ENCODE peak calls at places on chromosomes 4 and X, in ten cellular contexts. J, K, W, S, F, L, Z, E, C and R are unnamed samples. For H3K4me1 and H3K36me3, the result is how much of the 10 kb centered on the place peaks cover.

GRCh38 chr4:144599621-144600020 is 46.3 kb upstream of the HHIP start:
- DNase-seq in J (no peak), F (no peak), L (no peak), W (no peak), E (no peak), C (no peak), K (no peak), Z (no peak), S (no peak), R (no peak)

GRCh38 chrX:134734343-134735001 is 76.2 kb upstream of the PLAC1 start:
- DNase-seq in C (no peak), W (no peak), K (no peak), S (no peak), F (no peak), L (peak), Z (no peak), J (peak), E (no peak), R (no peak)

GRCh38 chr4:137519406-137519805 is 12.9 kb downstream of the PCDH18 start:
- DNase-seq in Z (no peak), E (no peak), F (no peak), W (no peak), L (no peak), C (no peak), K (no peak), J (no peak), S (no peak), R (no peak)

GRCh38 chr4:147160908-147161513 is 215.3 kb upstream of the TTC29 start:
- DNase-seq in F (no peak), J (peak), L (peak), Z (no peak), E (no peak), S (no peak), C (no peak), K (peak), W (no peak), R (peak)

GRCh38 chrX:69055193-69055592 is 110.1 kb downstream of the PJA1 start:
- DNase-seq in J (no peak), E (no peak), W (peak), Z (no peak), K (no peak), F (no peak), L (no peak), S (no peak), C (no peak), R (no peak)

GRCh38 chr4:714087-714486 is 8.5 kb downstream of the PCGF3 start:
- DNase-seq in L (no peak), J (no peak), S (no peak), C (no peak), F (no peak), K (no peak), E (no peak), W (no peak), Z (no peak), R (no peak)

GRCh38 chr4:20723019-20723418 is 22.8 kb downstream of the PACRGL start:
- DNase-seq in C (no peak), Z (no peak), F (no peak), J (no peak), L (no peak), K (no peak), W (no peak), E (no peak), S (no peak), R (no peak)

GRCh38 chr4:156182269-156182668 is 228.6 kb upstream of the CTSO start:
- DNase-seq in S (no peak), C (no peak), L (no peak), E (no peak), K (no peak), Z (no peak), F (no peak), W (no peak), J (no peak), R (no peak)

GRCh38 chr4:1952719-1953118 is 56.1 kb downstream of the NELFA start:
- DNase-seq in S (no peak), E (no peak), Z (no peak), K (no peak), F (no peak), J (no peak), L (no peak), C (no peak), W (no peak), R (no peak)

GRCh38 chr4:133921280-133922195 is 280.1 kb downstream of the PABPC4L start:
- DNase-seq in E (no peak), W (no peak), F (no peak), Z (no peak), S (no peak), K (no peak), J (no peak), C (no peak), L (no peak), R (no peak)

GRCh38 chrX:18012974-18013373 is 151.9 kb upstream of the RAI2 start:
- DNase-seq in L (no peak), E (no peak), F (no peak), Z (no peak), S (no peak), C (no peak), W (no peak), K (no peak), J (no peak), R (no peak)

GRCh38 chrX:110734894-110735541 is 60.6 kb downstream of the CHRDL1 start:
- DNase-seq in J (no peak), C (no peak), S (no peak), K (no peak), E (no peak), L (no peak), W (no peak), Z (no peak), F (no peak), R (no peak)

GRCh38 chrX:120452131-120452530 is 17.0 kb downstream of the LAMP2 start:
- DNase-seq in K (no peak), J (peak), F (no peak), E (no peak), Z (no peak), L (peak), C (no peak), W (no peak), S (no peak), R (no peak)

GRCh38 chr4:41072021-41072777 is 142.1 kb downstream of the APBB2 start:
- DNase-seq in C (no peak), J (no peak), S (no peak), E (no peak), W (no peak), L (no peak), K (no peak), F (no peak), Z (no peak), R (no peak)

GRCh38 chrX:128884430-128884829 is 638.9 kb downstream of the SMARCA1 start:
- DNase-seq in J (no peak), W (no peak), K (no peak), E (no peak), L (no peak), C (no peak), F (no peak), Z (no peak), S (no peak), R (no peak)

GRCh38 chr4:117770269-117771087 is 263.8 kb upstream of the NDST3 start:
- DNase-seq in L (no peak), J (no peak), W (no peak), C (no peak), S (no peak), K (no peak), E (no peak), Z (no peak), F (no peak), R (no peak)

GRCh38 chr4:36317731-36318130 is 36.3 kb downstream of the DTHD1 start:
- DNase-seq in F (no peak), L (no peak), J (no peak), Z (no peak), E (no peak), K (no peak), W (no peak), C (no peak), S (no peak), R (no peak)

GRCh38 chrX:28876415-28876814 is 289.2 kb downstream of the IL1RAPL1 start:
- DNase-seq in Z (no peak), F (no peak), L (no peak), E (no peak), K (no peak), S (no peak), C (no peak), J (no peak), W (no peak), R (no peak)

GRCh38 chr4:115154826-115155225 is 41.4 kb upstream of the NDST4 start:
- DNase-seq in Z (no peak), W (no peak), K (no peak), E (no peak), L (no peak), F (no peak), C (no peak), J (no peak), S (no peak), R (no peak)

GRCh38 chr4:54513231-54513630 is 144.5 kb upstream of the KIT start:
- DNase-seq in J (no peak), C (peak), K (no peak), Z (no peak), S (no peak), L (no peak), W (no peak), F (no peak), E (no peak), R (no peak)

GRCh38 chrX:93422693-93423092 is 250.7 kb downstream of the NAP1L3 start:
- DNase-seq in F (no peak), W (no peak), E (no peak), S (no peak), C (no peak), L (peak), K (peak), Z (peak), J (no peak), R (no peak)

GRCh38 chrX:39613997-39614679 is 483.6 kb downstream of the BCOR start:
- DNase-seq in E (no peak), W (no peak), F (no peak), Z (peak), L (peak), S (peak), J (no peak), C (no peak), K (no peak), R (no peak)

GRCh38 chr4:137125011-137125410 is 407.3 kb downstream of the PCDH18 start:
- DNase-seq in F (no peak), C (no peak), E (no peak), J (no peak), W (no peak), Z (no peak), S (no peak), K (no peak), L (no peak), R (no peak)

GRCh38 chrX:649166-649565 is 18.6 kb downstream of the SHOX start:
- DNase-seq in C (no peak), K (no peak), L (no peak), E (no peak), J (no peak), W (no peak), F (no peak), S (no peak), Z (no peak), R (no peak)

GRCh38 chr4:70624226-70624793 is 4.2 kb upstream of the ENAM start:
- DNase-seq in S (no peak), E (no peak), L (no peak), Z (no peak), F (no peak), C (no peak), W (no peak), J (no peak), K (no peak), R (no peak)

GRCh38 chrX:15242899-15243555 is 26.9 kb downstream of the ASB9 start:
- DNase-seq in F (no peak), K (peak), S (peak), L (peak), E (no peak), C (no peak), J (no peak), Z (no peak), W (no peak), R (no peak)
- TF ChIP-seq EP300 in F (no peak), K (no peak), S (no peak), L (no peak), E (no peak), C (no peak), J (no peak), Z (no peak), W (no peak), R (no peak)

GRCh38 chrX:50618788-50619558 is 148.3 kb upstream of the DGKK start:
- DNase-seq in W (no peak), J (no peak), Z (no peak), S (peak), L (no peak), K (no peak), C (no peak), E (no peak), F (no peak), R (no peak)
- H3K4me1 ChIP-seq in W (under half), J (under half), Z (under half), S (under half), L (under half), K (under half), C (under half), E (under half), F (under half), R (under half)

GRCh38 chrX:153961292-153961691 is 10.3 kb downstream of the HCFC1 start:
- DNase-seq in Z (no peak), K (no peak), F (no peak), J (no peak), C (no peak), E (no peak), L (no peak), S (no peak), W (no peak), R (no peak)

GRCh38 chrX:153963546-153963945 is 8.1 kb downstream of the HCFC1 start:
- DNase-seq in W (no peak), K (no peak), S (no peak), L (no peak), E (peak), C (no peak), J (no peak), F (no peak), Z (no peak), R (no peak)

GRCh38 chrX:153966283-153966688 is 5.3 kb downstream of the HCFC1 start:
- DNase-seq in J (no peak), F (peak), L (no peak), Z (no peak), W (no peak), K (no peak), S (no peak), C (no peak), E (peak), R (no peak)

GRCh38 chrX:153966841-153967535 is 4.6 kb downstream of the HCFC1 start:
- DNase-seq in J (no peak), K (no peak), W (peak), C (no peak), Z (no peak), L (no peak), E (peak), F (no peak), S (no peak), R (no peak)

DNA sequence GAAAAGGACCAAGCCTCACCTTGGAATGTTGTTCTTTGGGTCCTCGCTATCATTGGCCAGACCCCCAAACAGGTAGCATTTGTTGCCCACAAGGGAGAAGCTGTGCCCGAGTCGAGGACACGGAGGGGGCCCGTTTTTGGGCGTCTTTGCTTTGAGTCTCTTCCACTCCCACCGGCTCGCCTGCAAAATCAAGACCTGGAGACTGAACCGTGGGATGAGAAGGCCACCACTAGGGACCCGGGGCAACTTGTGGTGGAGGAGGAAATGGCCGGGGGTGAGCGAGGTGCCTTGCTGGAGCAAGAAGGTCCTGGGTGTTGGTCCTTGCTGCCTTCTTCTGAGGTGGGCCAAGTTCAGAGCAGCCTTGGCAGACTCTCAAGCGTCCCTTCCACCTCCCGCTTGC is 7.5 kb downstream of the HCFC1 start:
- DNase-seq in J (no peak), L (no peak), W (no peak), F (no peak), K (no peak), C (no peak), E (no peak), Z (no peak), S (no peak), R (no peak)
- H3K36me3 ChIP-seq in J (under half), L (under half), W (under half), F (under half), K (half or more), C (half or more), E (under half), Z (under half), S (under half), R (under half)

DNA sequence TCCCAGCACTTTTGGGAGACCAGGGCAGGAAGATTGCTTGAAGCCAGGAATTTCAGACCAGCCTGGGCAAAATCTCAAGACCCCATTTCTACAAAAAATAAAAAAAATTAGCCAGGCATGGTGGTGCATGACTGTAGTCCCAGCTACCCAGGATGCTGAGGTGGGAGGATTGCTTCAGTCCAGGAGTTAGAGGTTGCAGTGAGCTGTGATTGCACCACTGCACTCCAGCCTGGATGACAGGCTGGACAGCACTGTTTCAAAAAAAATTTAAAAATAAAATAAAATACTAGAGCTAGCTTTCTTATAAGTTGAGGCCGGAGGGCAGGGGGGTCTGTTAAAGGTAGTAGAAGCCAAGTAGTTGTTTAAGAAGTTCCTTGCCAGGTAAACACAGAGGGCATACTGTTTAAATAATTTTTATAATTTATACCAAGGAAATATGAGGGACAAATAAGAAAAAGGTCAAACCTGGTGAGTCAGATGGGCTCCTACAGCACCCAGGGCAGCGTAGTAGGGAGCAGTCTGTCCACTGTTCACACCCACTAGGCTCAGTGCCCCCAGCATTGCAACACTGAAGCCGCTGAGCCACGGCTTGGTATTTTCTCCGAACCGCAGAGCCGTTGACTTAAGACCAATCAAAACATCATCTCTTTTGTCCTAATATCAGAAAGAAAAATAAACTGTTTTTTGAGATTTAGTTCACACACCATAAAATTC is 17.3 kb downstream of the COQ2 start:
- DNase-seq in K (no peak), J (no peak), Z (no peak), L (no peak), W (no peak), E (no peak), F (no peak), S (no peak), C (no peak), R (peak)
- TF ChIP-seq EP300 in K (no peak), J (no peak), Z (no peak), L (no peak), W (no peak), E (no peak), F (no peak), S (no peak), C (no peak), R (no peak)

DNA sequence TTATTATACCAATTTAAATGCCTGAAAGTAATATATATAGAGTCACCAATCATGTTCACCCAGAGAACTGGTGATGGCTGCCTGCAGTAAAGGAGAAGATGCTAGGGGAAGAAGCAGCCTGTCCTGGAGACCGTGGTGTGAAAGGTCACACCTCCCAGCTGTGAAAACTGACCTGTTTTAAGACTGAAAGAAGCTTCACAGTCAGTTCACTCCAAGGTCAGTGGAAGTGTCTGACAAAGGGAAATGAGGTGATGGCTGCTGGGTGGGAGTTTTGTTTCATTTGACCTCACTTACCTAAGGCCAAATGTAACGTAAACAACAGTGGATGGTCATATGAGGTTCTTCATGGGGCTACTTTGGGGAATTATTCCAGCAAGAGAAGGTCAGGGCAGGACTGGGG is 352.1 kb upstream of the GATB start:
- DNase-seq in C (peak), J (no peak), F (no peak), E (no peak), K (no peak), W (no peak), S (no peak), Z (no peak), L (no peak), R (no peak)
- H3K4me1 ChIP-seq in C (under half), J (under half), F (half or more), E (under half), K (under half), W (under half), S (under half), Z (under half), L (under half), R (under half)

GRCh38 chr4:3211866-3212265 is 37.1 kb upstream of the MSANTD1 start:
- DNase-seq in K (no peak), F (no peak), E (no peak), C (no peak), L (no peak), J (no peak), W (no peak), S (no peak), Z (no peak), R (no peak)
- H3K36me3 ChIP-seq in K (half or more), F (half or more), E (half or more), C (half or more), L (half or more), J (under half), W (half or more), S (half or more), Z (under half), R (under half)

DNA sequence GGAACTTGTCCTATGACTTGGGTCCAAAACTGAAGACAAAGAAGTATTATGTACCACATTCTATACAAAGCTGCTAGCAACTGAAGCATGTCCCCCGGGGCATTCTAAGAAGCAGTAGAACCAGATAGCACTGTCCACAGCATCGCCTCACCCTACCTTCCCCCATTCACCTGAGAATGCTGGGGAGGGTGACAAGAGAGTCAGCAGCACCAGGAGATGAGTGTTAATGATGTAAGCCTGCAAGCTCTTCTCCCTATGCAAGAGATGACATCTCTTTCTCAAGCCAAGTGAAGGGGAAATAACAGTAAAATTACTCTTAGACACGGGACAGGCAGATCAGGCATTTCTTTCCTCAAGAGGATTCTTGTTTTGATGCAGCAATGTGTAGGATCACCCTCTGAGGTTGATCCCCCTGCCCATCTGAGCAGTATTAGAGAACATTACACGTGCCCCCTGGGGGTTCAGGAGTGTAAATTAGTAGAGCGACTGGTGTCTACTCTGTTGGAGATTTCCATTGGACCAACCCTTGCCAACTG is 13.9 kb upstream of the TLR1 start:
- DNase-seq in K (no peak), L (no peak), C (no peak), S (no peak), W (no peak), J (no peak), E (no peak), F (no peak), Z (no peak), R (no peak)
- TF ChIP-seq EP300 in K (no peak), L (no peak), C (no peak), S (no peak), W (no peak), J (no peak), E (no peak), F (no peak), Z (no peak), R (no peak)

DNA sequence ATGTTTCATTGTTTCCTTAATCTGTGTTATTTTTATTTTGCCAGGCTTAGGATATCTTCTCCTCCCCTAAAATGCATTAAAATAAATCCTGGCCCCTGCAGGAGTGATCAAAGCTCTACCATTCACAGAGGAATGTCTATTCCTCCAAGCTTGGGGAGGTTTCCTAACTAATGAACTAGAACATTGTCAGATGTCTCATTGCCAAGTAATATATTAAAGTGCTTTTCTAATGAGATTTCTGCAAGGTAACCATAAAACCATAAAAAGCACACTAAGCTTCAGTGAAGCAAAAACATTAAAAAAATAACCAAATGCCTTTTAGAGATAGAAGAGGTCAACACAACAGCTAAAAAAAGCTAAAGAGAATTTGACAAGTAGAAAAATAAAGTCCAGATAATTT is 34.8 kb downstream of the IGFBP7 start:
- DNase-seq in F (no peak), J (no peak), L (no peak), C (no peak), K (no peak), S (no peak), Z (no peak), E (no peak), W (no peak), R (no peak)
- H3K4me1 ChIP-seq in F (under half), J (under half), L (under half), C (half or more), K (under half), S (under half), Z (under half), E (half or more), W (under half), R (under half)